ENCODE peak calls at places on chromosome 10, in four cellular contexts. I, E, L and K are unnamed samples.

GRCh38 chr10:112361951-112362770 is 11.8 kb upstream of the ACSL5 start:
- DNase-seq in E (no peak), L (peak), I (peak), K (peak)

GRCh38 chr10:84424731-84425165 is 96.4 kb downstream of the CCSER2 start:
- DNase-seq in I (peak), L (peak), E (no peak), K (peak)

GRCh38 chr10:104120061-104120460 is 1.9 kb upstream of the SFR1 start:
- DNase-seq in L (no peak), E (no peak), I (no peak), K (no peak)

GRCh38 chr10:132422169-132422691 is 25.2 kb downstream of the PWWP2B start:
- DNase-seq in E (no peak), I (no peak), L (no peak), K (no peak)

GRCh38 chr10:101630420-101630920 is 42.3 kb downstream of the DPCD start:
- DNase-seq in E (no peak), L (no peak), I (no peak), K (no peak)

GRCh38 chr10:112810651-112811215 is 139.3 kb upstream of the TCF7L2 start:
- DNase-seq in I (no peak), L (no peak), E (no peak), K (peak)

GRCh38 chr10:103490986-103491314 is 2.6 kb upstream of the NEURL1 start:
- DNase-seq in L (no peak), E (no peak), I (no peak), K (no peak)

GRCh38 chr10:129972145-129972965 is 8.3 kb upstream of the EBF3 start:
- DNase-seq in I (peak), E (no peak), L (no peak), K (no peak)

GRCh38 chr10:46310851-46311250 is 24.1 kb downstream of the ANTXRL start:
- DNase-seq in L (no peak), E (no peak), I (no peak), K (no peak)

GRCh38 chr10:132627736-132628512 is 90.3 kb downstream of the INPP5A start:
- DNase-seq in I (peak), L (peak), E (no peak), K (peak)

GRCh38 chr10:35611750-35612149 is 6.6 kb downstream of the GJD4 start:
- DNase-seq in L (no peak), E (no peak), I (no peak), K (no peak)

GRCh38 chr10:88858493-88858892 is 6.8 kb upstream of the ANKRD22 start:
- DNase-seq in L (peak), E (no peak), I (no peak), K (no peak)

GRCh38 chr10:33643042-33643441 is 308.6 kb upstream of the NRP1 start:
- DNase-seq in L (peak), E (no peak), I (peak), K (peak)

GRCh38 chr10:116683061-116683601 is 59.2 kb downstream of the HSPA12A start:
- DNase-seq in E (no peak), L (no peak), I (no peak), K (no peak)

GRCh38 chr10:70747192-70747965 is 37.8 kb downstream of the TBATA start:
- DNase-seq in E (no peak), L (no peak), I (no peak), K (no peak)

GRCh38 chr10:71805776-71806705 is 32.7 kb upstream of the VSIR start:
- DNase-seq in E (no peak), I (no peak), L (no peak), K (no peak)

GRCh38 chr10:77361846-77362245 is 275.8 kb downstream of the KCNMA1 start:
- DNase-seq in I (no peak), L (no peak), E (no peak), K (no peak)

GRCh38 chr10:120794390-120794789 is 56.8 kb upstream of the WDR11 start:
- DNase-seq in E (no peak), I (no peak), L (no peak), K (no peak)

GRCh38 chr10:34854147-34854601 is 39.1 kb upstream of the PARD3 start:
- DNase-seq in L (peak), E (no peak), I (peak), K (peak)